ENCODE peak calls at places on chromosome 16, in six cellular contexts. Y is HEK293T; Z is GM04504; D is activated CD8-positive, alpha-beta memory T cell treated with anti-CD3 and anti-CD28 coated beads, Interleukin-2, amount 10 ng/mL, durations not matched to agents 7 days and 5 days; T is stomach; L is colonic mucosa. C is an unnamed sample.

GRCh38 chr16:56779956-56780355 is 50.0 kb downstream of the NUP93 start:
- DNase-seq in Y (no peak), Z (no peak), D (no peak), T (no peak), L (no peak), C (no peak)

GRCh38 chr16:1911467-1912214 is 6.6 kb downstream of the HS3ST6 start:
- DNase-seq in Y (no peak), Z (no peak), D (no peak), T (no peak), L (no peak), C (no peak)

GRCh38 chr16:11546522-11547485 is 39.9 kb downstream of the LITAF start:
- DNase-seq in Y (no peak), Z (peak), D (no peak), T (no peak), L (no peak), C (no peak)

GRCh38 chr16:1469693-1470201 is 5.1 kb downstream of the CLCN7 start:
- DNase-seq in Y (no peak), Z (no peak), D (no peak), T (no peak), L (no peak), C (no peak)

GRCh38 chr16:14303654-14304394 is 232.7 kb downstream of the MRTFB start:
- DNase-seq in Y (no peak), Z (no peak), D (no peak), T (no peak), L (peak), C (no peak)

GRCh38 chr16:50747206-50747956 is 5.5 kb downstream of the CYLD start:
- DNase-seq in Y (no peak), Z (no peak), D (peak), T (no peak), L (no peak), C (no peak)

GRCh38 chr16:69709456-69710084 is 16.8 kb downstream of the NQO1 start:
- DNase-seq in Y (peak), Z (no peak), D (no peak), T (no peak), L (no peak), C (no peak)

GRCh38 chr16:81810894-81811538 is 31.9 kb downstream of the PLCG2 start:
- DNase-seq in Y (no peak), Z (no peak), D (peak), T (no peak), L (no peak), C (no peak)

GRCh38 chr16:50611332-50611934 is 63.2 kb downstream of the NKD1 start:
- DNase-seq in Y (no peak), Z (no peak), D (no peak), T (no peak), L (no peak), C (no peak)

GRCh38 chr16:54118846-54119245 is 167.7 kb downstream of the IRX3 start:
- DNase-seq in Y (no peak), Z (no peak), D (no peak), T (no peak), L (no peak), C (no peak)

GRCh38 chr16:22001591-22001990 is 675 bp upstream of the PDZD9 start:
- DNase-seq in Y (no peak), Z (no peak), D (no peak), T (no peak), L (no peak), C (no peak)

GRCh38 chr16:30027588-30028437 is 3.3 kb downstream of the TLCD3B start:
- DNase-seq in Y (no peak), Z (no peak), D (no peak), T (no peak), L (no peak), C (no peak)

GRCh38 chr16:3730161-3731125 is 13.1 kb upstream of the TRAP1 start:
- DNase-seq in Y (no peak), Z (no peak), D (no peak), T (no peak), L (no peak), C (peak)

GRCh38 chr16:16996830-16997229 is 473.9 kb downstream of the XYLT1 start:
- DNase-seq in Y (no peak), Z (no peak), D (no peak), T (no peak), L (no peak), C (no peak)

GRCh38 chr16:57988929-57989328 is 11.5 kb downstream of the ZNF319 start:
- DNase-seq in Y (no peak), Z (no peak), D (no peak), T (no peak), L (no peak), C (no peak)

GRCh38 chr16:80824623-80825364 is 20.4 kb upstream of the CDYL2 start:
- DNase-seq in Y (peak), Z (peak), D (peak), T (peak), L (peak), C (no peak)

GRCh38 chr16:81846105-81846504 is 67.0 kb downstream of the PLCG2 start:
- DNase-seq in Y (no peak), Z (no peak), D (no peak), T (no peak), L (no peak), C (no peak)

GRCh38 chr16:30185683-30186421 is 2.5 kb downstream of the CORO1A start:
- DNase-seq in Y (no peak), Z (no peak), D (peak), T (peak), L (peak), C (no peak)

GRCh38 chr16:58127033-58127556 is 2.1 kb downstream of the CFAP20 start:
- DNase-seq in Y (no peak), Z (peak), D (peak), T (no peak), L (no peak), C (no peak)

C was measured in chondrocyte.